ENCODE peak calls at places on chromosomes 16 and 17, in eight cellular contexts. J is heart left ventricle, R is testis, N is ascending aorta, C is endothelial cell of umbilical vein, S is gastrocnemius medialis, X is upper lobe of right lung, L is stomach. D is an unnamed sample. For H3K9me3, the result is how much of the 10 kb centered on the place peaks cover.

GRCh38 chr17:73249700-73250099 is 12.0 kb downstream of the CPSF4L start:
- DNase-seq in J (no peak), L (no peak), X (no peak), R (no peak), N (no peak), C (no peak), S (no peak), D (no peak)

GRCh38 chr16:73308776-73309175 is 260.8 kb upstream of the ZFHX3 start:
- DNase-seq in X (no peak), L (no peak), J (no peak), C (no peak), S (no peak), N (no peak), R (no peak), D (no peak)

GRCh38 chr16:16004314-16004749 is 54.9 kb downstream of the ABCC1 start:
- DNase-seq in C (peak), R (no peak), J (no peak), N (no peak), L (no peak), S (no peak), X (no peak), D (no peak)

GRCh38 chr17:74595037-74595436 is 3.0 kb upstream of the CD300LD start:
- DNase-seq in J (no peak), X (no peak), R (no peak), N (no peak), C (no peak), S (no peak), L (no peak), D (no peak)

GRCh38 chr17:82973456-82974135 is 105.8 kb upstream of the METRNL start:
- DNase-seq in S (no peak), L (no peak), N (no peak), C (no peak), X (peak), R (peak), J (no peak), D (no peak)

GRCh38 chr16:4159726-4160125 is 43.5 kb upstream of the ADCY9 start:
- DNase-seq in C (no peak), N (no peak), X (no peak), L (no peak), S (no peak), R (no peak), J (peak), D (no peak)

GRCh38 chr17:18038149-18038850 is 668 bp downstream of the ATPAF2 start:
- DNase-seq in R (no peak), J (no peak), C (peak), S (no peak), X (no peak), L (no peak), N (no peak), D (no peak)

GRCh38 chr16:86431540-86431939 is 78.8 kb upstream of the FOXF1 start:
- DNase-seq in J (no peak), R (no peak), C (no peak), L (no peak), N (no peak), S (no peak), X (no peak), D (no peak)

GRCh38 chr16:80454802-80455201 is 86.0 kb upstream of the DYNLRB2 start:
- DNase-seq in N (no peak), C (no peak), J (no peak), R (no peak), X (no peak), S (no peak), L (no peak), D (no peak)

GRCh38 chr16:80447263-80447662 is 93.5 kb upstream of the DYNLRB2 start:
- DNase-seq in J (no peak), S (no peak), L (no peak), X (no peak), R (no peak), C (no peak), N (no peak), D (no peak)

DNA sequence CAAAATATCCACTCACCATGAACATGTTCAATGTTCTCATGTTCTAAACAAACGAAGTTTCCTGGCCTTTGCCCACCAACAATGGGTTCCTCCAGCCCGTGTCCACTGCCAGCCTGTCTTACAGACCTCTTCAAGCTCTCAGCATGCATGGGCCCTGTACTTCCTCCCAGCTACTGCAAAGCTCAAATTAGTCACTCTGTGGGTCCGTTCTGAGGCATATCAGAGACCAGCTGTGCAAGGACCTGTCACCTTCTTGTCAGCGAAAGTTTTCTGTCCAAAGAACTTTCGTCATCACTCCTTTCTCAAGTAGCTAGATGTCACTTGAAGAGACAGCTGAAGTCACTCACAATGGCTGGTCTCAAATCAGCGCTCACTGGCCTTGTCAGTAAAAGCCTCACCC is 91.5 kb upstream of the DYNLRB2 start:
- DNase-seq in X (no peak), N (no peak), J (no peak), L (no peak), C (no peak), S (no peak), R (no peak), D (no peak)
- H3K9me3 ChIP-seq in X (under half), N (under half), J (under half), L (under half), C (under half), S (under half), R (under half), D (under half)

DNA sequence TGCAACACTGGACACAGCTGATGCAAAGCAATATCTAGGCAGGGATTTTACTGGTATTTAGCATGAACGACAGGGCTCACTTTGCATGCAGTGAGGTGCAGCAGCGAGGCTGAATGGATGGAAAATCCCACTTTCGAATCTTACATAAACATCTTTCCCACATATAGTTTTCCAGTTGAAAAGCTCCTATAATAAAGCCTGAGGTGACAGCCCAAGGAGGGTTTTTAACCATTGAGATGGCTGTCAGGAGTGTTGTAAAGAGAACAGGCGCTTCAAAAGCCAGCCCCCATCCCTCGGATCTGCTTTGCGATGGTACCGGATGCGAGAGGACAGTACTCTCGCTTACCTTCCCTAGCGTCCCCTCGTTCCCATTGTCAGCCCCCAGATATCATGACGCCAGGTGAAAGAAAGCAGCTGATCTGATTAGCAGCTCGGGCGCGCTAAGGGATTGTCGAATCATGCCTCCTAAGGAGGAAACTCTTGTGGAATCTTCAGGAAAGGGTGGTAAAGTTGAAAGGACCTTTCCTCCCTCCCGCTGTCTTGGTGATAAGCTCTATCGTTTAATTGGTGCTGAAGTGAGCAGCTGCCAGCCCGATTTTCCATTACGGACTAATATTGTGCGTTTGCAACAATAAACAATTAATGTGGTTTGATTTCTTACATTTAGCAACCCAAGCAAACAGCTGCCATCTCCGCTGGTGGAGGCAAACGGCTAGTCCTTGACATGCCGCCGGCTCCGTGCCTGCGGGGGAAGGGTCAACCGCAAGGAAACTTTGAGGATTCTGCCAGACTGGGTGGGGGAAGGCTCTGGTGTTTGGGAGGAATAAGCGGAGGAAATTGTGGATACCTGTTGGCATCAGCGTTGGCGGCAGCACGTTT is 1.8 kb downstream of the CDH8 start:
- DNase-seq in S (no peak), C (no peak), J (no peak), N (no peak), X (no peak), R (peak), L (no peak), D (no peak)
- H3K4me3 ChIP-seq in S (peak), C (no peak), J (peak), N (peak), X (no peak), R (peak), L (peak), D (peak)

DNA sequence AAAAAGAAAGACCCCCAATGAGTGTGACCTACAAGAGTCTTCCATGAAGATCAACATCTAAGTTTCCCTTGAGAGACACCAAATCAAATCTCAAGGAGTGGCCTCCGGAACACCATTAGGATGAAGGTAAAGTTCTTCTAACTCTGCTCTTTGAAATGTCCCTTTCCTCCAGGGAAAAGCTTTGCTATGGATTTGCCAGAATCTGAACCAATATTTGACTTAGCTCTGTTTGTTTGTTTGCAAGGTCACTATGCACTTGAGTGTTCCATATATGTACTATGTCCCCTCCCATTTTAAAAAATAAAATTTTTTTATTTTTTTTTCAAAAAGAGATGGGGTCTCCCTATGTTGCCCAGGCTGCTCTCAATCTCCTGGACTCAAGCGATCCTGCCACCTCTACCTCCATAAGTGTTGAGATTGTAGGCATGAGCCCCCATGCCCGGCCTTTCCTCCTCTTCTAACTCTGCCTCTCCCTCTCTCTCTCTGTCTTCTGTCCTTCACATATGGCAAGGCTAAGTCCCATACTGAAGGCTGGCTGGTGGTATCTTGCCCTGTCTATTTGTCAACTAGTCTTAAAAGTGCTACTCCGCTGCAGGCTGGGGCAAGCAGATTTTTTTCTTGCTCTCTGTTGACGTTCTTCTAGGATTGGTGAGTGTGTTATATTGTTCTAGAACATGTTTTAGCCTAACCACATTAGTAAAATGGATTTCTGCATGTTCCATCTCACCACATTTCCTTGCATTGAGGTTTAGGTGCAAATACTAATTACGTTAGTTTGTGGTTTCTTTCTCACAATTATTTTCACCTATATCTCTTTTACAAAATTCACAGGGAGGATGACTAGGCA is 276.7 kb upstream of the DYNLRB2 start:
- DNase-seq in J (no peak), R (no peak), S (no peak), L (no peak), C (no peak), X (no peak), N (no peak), D (no peak)
- TF ChIP-seq CTCF in J (no peak), R (no peak), S (no peak), L (no peak), C (no peak), X (no peak), N (no peak), D (no peak)

GRCh38 chr16:75176926-75177325 is 28.6 kb downstream of the ZFP1 start:
- DNase-seq in C (no peak), X (no peak), N (no peak), S (no peak), R (no peak), L (no peak), J (no peak), D (no peak)

GRCh38 chr16:75175074-75175473 is 26.8 kb downstream of the ZFP1 start:
- DNase-seq in S (no peak), L (no peak), J (no peak), R (no peak), C (no peak), X (no peak), N (no peak), D (no peak)

GRCh38 chr16:75169899-75170405 is 21.6 kb downstream of the ZFP1 start:
- DNase-seq in X (no peak), C (no peak), N (no peak), J (no peak), L (no peak), S (no peak), R (no peak), D (no peak)

GRCh38 chr16:75172578-75172977 is 24.3 kb downstream of the ZFP1 start:
- DNase-seq in C (no peak), S (no peak), J (no peak), L (no peak), N (no peak), R (no peak), X (no peak), D (no peak)
- H3K9me3 ChIP-seq in C (under half), S (under half), J (under half), L (under half), N (half or more), R (under half), X (under half), D (under half)

GRCh38 chr16:565420-566330 is 1.1 kb upstream of the NHLRC4 start:
- DNase-seq in L (no peak), C (no peak), J (no peak), S (no peak), X (no peak), N (no peak), R (no peak), D (no peak)
- H3K4me3 ChIP-seq in L (no peak), C (no peak), J (no peak), S (no peak), X (no peak), N (peak), R (no peak), D (no peak)

GRCh38 chr17:48259710-48260291 is 152.2 kb downstream of the SNX11 start:
- DNase-seq in J (no peak), R (no peak), X (no peak), L (no peak), S (no peak), N (no peak), C (peak), D (no peak)
- TF ChIP-seq CTCF in J (peak), R (peak), X (peak), L (no peak), S (no peak), N (no peak), C (peak), D (no peak)

D was measured in uterus.